ENCODE peak calls at places on chromosomes 2 and 18, in ten cellular contexts. One of them, this sample, is unnamed. For H3K4me1, the result is how much of the 10 kb centered on the place peaks cover.

GRCh38 chr2:54859997-54860701 is 136.7 kb downstream of the EML6 start:
- DNase-seq in transverse colon: no peak
- DNase-seq in pancreas: no peak
- DNase-seq in GM23338: no peak
- DNase-seq in hepatocyte: peak
- DNase-seq in CD8-positive, alpha-beta T cell: no peak
- DNase-seq in upper lobe of left lung: no peak
- DNase-seq in upper lobe of right lung: no peak
- DNase-seq in endodermal cell: no peak
- DNase-seq in heart right ventricle: no peak
- DNase-seq in this sample: no peak

GRCh38 chr2:172938713-172939375 is 136.8 kb upstream of the MAP3K20 start:
- DNase-seq in transverse colon: no peak
- DNase-seq in pancreas: no peak
- DNase-seq in GM23338: no peak
- DNase-seq in hepatocyte: no peak
- DNase-seq in CD8-positive, alpha-beta T cell: no peak
- DNase-seq in upper lobe of left lung: no peak
- DNase-seq in upper lobe of right lung: no peak
- DNase-seq in endodermal cell: no peak
- DNase-seq in heart right ventricle: no peak
- DNase-seq in this sample: no peak

GRCh38 chr2:69582582-69583176 is 60.9 kb downstream of the AAK1 start:
- DNase-seq in transverse colon: no peak
- DNase-seq in pancreas: no peak
- DNase-seq in GM23338: no peak
- DNase-seq in hepatocyte: peak
- DNase-seq in CD8-positive, alpha-beta T cell: no peak
- DNase-seq in upper lobe of left lung: no peak
- DNase-seq in upper lobe of right lung: no peak
- DNase-seq in endodermal cell: no peak
- DNase-seq in heart right ventricle: no peak
- DNase-seq in this sample: no peak

GRCh38 chr2:217282531-217282930 is 422.7 kb upstream of the TNP1 start:
- DNase-seq in transverse colon: no peak
- DNase-seq in pancreas: no peak
- DNase-seq in GM23338: no peak
- DNase-seq in hepatocyte: no peak
- DNase-seq in CD8-positive, alpha-beta T cell: no peak
- DNase-seq in upper lobe of left lung: no peak
- DNase-seq in upper lobe of right lung: no peak
- DNase-seq in endodermal cell: no peak
- DNase-seq in heart right ventricle: no peak
- DNase-seq in this sample: no peak

GRCh38 chr18:38368886-38369285 is 803.3 kb upstream of the CELF4 start:
- DNase-seq in transverse colon: no peak
- DNase-seq in pancreas: no peak
- DNase-seq in GM23338: no peak
- DNase-seq in hepatocyte: no peak
- DNase-seq in CD8-positive, alpha-beta T cell: no peak
- DNase-seq in upper lobe of left lung: no peak
- DNase-seq in upper lobe of right lung: no peak
- DNase-seq in endodermal cell: no peak
- DNase-seq in heart right ventricle: no peak
- DNase-seq in this sample: no peak

GRCh38 chr18:31648966-31649429 is 35.4 kb downstream of the B4GALT6 start:
- DNase-seq in transverse colon: no peak
- DNase-seq in pancreas: no peak
- DNase-seq in GM23338: no peak
- DNase-seq in hepatocyte: peak
- DNase-seq in CD8-positive, alpha-beta T cell: no peak
- DNase-seq in upper lobe of left lung: no peak
- DNase-seq in upper lobe of right lung: no peak
- DNase-seq in endodermal cell: no peak
- DNase-seq in heart right ventricle: no peak
- DNase-seq in this sample: no peak

GRCh38 chr18:48914581-48915251 is 36.0 kb downstream of the SMAD7 start:
- DNase-seq in transverse colon: no peak
- DNase-seq in pancreas: no peak
- DNase-seq in GM23338: no peak
- DNase-seq in hepatocyte: peak
- DNase-seq in CD8-positive, alpha-beta T cell: no peak
- DNase-seq in upper lobe of left lung: no peak
- DNase-seq in upper lobe of right lung: peak
- DNase-seq in endodermal cell: peak
- DNase-seq in heart right ventricle: no peak
- DNase-seq in this sample: peak

GRCh38 chr18:42426496-42427015 is 471.5 kb downstream of the PIK3C3 start:
- DNase-seq in transverse colon: no peak
- DNase-seq in pancreas: no peak
- DNase-seq in GM23338: no peak
- DNase-seq in hepatocyte: no peak
- DNase-seq in CD8-positive, alpha-beta T cell: no peak
- DNase-seq in upper lobe of left lung: no peak
- DNase-seq in upper lobe of right lung: no peak
- DNase-seq in endodermal cell: no peak
- DNase-seq in heart right ventricle: no peak
- DNase-seq in this sample: no peak

GRCh38 chr2:239962890-239963591 is 62.1 kb downstream of the NDUFA10 start:
- DNase-seq in transverse colon: no peak
- DNase-seq in pancreas: no peak
- DNase-seq in GM23338: no peak
- DNase-seq in hepatocyte: no peak
- DNase-seq in CD8-positive, alpha-beta T cell: no peak
- DNase-seq in upper lobe of left lung: no peak
- DNase-seq in upper lobe of right lung: peak
- DNase-seq in endodermal cell: no peak
- DNase-seq in heart right ventricle: no peak
- DNase-seq in this sample: no peak

GRCh38 chr18:78984941-78985784 is 5.5 kb downstream of the SALL3 start:
- DNase-seq in transverse colon: no peak
- DNase-seq in pancreas: no peak
- DNase-seq in GM23338: peak
- DNase-seq in hepatocyte: no peak
- DNase-seq in CD8-positive, alpha-beta T cell: no peak
- DNase-seq in upper lobe of left lung: peak
- DNase-seq in upper lobe of right lung: no peak
- DNase-seq in endodermal cell: peak
- DNase-seq in heart right ventricle: no peak
- DNase-seq in this sample: no peak

GRCh38 chr2:8994386-8994785 is 9.1 kb downstream of the MBOAT2 start:
- DNase-seq in transverse colon: no peak
- DNase-seq in pancreas: no peak
- DNase-seq in GM23338: no peak
- DNase-seq in hepatocyte: no peak
- DNase-seq in CD8-positive, alpha-beta T cell: no peak
- DNase-seq in upper lobe of left lung: no peak
- DNase-seq in upper lobe of right lung: no peak
- DNase-seq in endodermal cell: no peak
- DNase-seq in heart right ventricle: no peak
- DNase-seq in this sample: no peak

DNA sequence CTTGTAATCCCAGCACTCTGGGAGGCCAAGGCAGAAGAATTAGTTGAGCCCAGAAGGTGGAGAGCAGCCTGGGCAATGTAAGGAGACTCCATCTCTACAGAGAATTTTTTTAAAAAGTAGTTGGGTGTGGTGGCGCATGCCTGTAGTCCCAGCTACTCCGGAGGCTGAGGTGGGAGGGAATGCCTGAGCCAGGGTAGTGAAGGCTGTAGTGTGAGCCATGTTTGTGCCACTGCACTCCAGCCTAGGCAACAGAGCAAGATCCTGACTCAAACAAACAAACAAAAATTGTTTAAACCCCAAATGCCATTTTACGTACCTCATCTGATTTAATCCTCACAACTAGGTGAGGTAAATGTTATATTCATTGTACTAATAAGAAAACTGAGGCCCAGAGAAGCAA is 38.2 kb downstream of the LPIN2 start:
- DNase-seq in transverse colon: no peak
- DNase-seq in pancreas: no peak
- DNase-seq in GM23338: no peak
- DNase-seq in hepatocyte: no peak
- DNase-seq in CD8-positive, alpha-beta T cell: no peak
- DNase-seq in upper lobe of left lung: no peak
- DNase-seq in upper lobe of right lung: no peak
- DNase-seq in endodermal cell: no peak
- DNase-seq in heart right ventricle: no peak
- DNase-seq in this sample: no peak
- H3K4me1 ChIP-seq in transverse colon: half or more
- H3K4me1 ChIP-seq in pancreas: half or more
- H3K4me1 ChIP-seq in GM23338: under half
- H3K4me1 ChIP-seq in hepatocyte: under half
- H3K4me1 ChIP-seq in CD8-positive, alpha-beta T cell: half or more
- H3K4me1 ChIP-seq in upper lobe of left lung: half or more
- H3K4me1 ChIP-seq in upper lobe of right lung: half or more
- H3K4me1 ChIP-seq in endodermal cell: under half
- H3K4me1 ChIP-seq in heart right ventricle: under half
- H3K4me1 ChIP-seq in this sample: under half

GRCh38 chr2:95022309-95023221 is 2.9 kb upstream of the MAL start:
- DNase-seq in transverse colon: peak
- DNase-seq in pancreas: peak
- DNase-seq in GM23338: peak
- DNase-seq in hepatocyte: peak
- DNase-seq in CD8-positive, alpha-beta T cell: peak
- DNase-seq in upper lobe of left lung: peak
- DNase-seq in upper lobe of right lung: peak
- DNase-seq in endodermal cell: peak
- DNase-seq in heart right ventricle: peak
- DNase-seq in this sample: peak

GRCh38 chr2:95021847-95022246 is 3.7 kb upstream of the MAL start:
- DNase-seq in transverse colon: no peak
- DNase-seq in pancreas: no peak
- DNase-seq in GM23338: no peak
- DNase-seq in hepatocyte: no peak
- DNase-seq in CD8-positive, alpha-beta T cell: no peak
- DNase-seq in upper lobe of left lung: no peak
- DNase-seq in upper lobe of right lung: no peak
- DNase-seq in endodermal cell: no peak
- DNase-seq in heart right ventricle: no peak
- DNase-seq in this sample: no peak

GRCh38 chr2:95024960-95025405 is 525 bp upstream of the MAL start:
- DNase-seq in transverse colon: no peak
- DNase-seq in pancreas: no peak
- DNase-seq in GM23338: peak
- DNase-seq in hepatocyte: no peak
- DNase-seq in CD8-positive, alpha-beta T cell: no peak
- DNase-seq in upper lobe of left lung: no peak
- DNase-seq in upper lobe of right lung: no peak
- DNase-seq in endodermal cell: peak
- DNase-seq in heart right ventricle: no peak
- DNase-seq in this sample: no peak

GRCh38 chr2:95024306-95024880 is 1.1 kb upstream of the MAL start:
- DNase-seq in transverse colon: no peak
- DNase-seq in pancreas: no peak
- DNase-seq in GM23338: no peak
- DNase-seq in hepatocyte: no peak
- DNase-seq in CD8-positive, alpha-beta T cell: no peak
- DNase-seq in upper lobe of left lung: no peak
- DNase-seq in upper lobe of right lung: no peak
- DNase-seq in endodermal cell: no peak
- DNase-seq in heart right ventricle: no peak
- DNase-seq in this sample: peak

DNA sequence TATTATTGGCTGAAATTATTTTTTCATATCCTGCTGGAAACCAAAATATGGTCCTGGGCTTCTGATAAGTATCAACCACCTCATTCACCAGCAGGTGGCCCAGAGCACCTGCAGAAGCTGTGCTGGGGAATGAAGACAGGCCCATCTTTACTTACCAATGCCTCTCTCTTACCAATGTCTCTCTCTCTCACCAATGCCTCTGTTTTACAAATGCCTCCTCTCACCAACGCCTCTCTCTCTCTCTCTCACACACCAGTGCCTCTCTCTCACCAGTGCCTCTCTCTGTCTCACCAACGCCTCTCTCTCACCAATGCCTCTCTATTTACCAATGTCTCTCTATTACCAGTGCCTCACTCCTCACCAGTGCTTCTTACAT is 2.3 kb upstream of the MAL start:
- DNase-seq in transverse colon: no peak
- DNase-seq in pancreas: no peak
- DNase-seq in GM23338: no peak
- DNase-seq in hepatocyte: no peak
- DNase-seq in CD8-positive, alpha-beta T cell: peak
- DNase-seq in upper lobe of left lung: no peak
- DNase-seq in upper lobe of right lung: no peak
- DNase-seq in endodermal cell: no peak
- DNase-seq in heart right ventricle: no peak
- DNase-seq in this sample: no peak
- TF ChIP-seq CTCF in transverse colon: no peak
- TF ChIP-seq CTCF in pancreas: no peak
- TF ChIP-seq CTCF in GM23338: peak
- TF ChIP-seq CTCF in hepatocyte: no peak
- TF ChIP-seq CTCF in CD8-positive, alpha-beta T cell: peak
- TF ChIP-seq CTCF in upper lobe of left lung: no peak
- TF ChIP-seq CTCF in upper lobe of right lung: peak
- TF ChIP-seq CTCF in endodermal cell: peak
- TF ChIP-seq CTCF in heart right ventricle: no peak
- TF ChIP-seq CTCF in this sample: no peak

DNA sequence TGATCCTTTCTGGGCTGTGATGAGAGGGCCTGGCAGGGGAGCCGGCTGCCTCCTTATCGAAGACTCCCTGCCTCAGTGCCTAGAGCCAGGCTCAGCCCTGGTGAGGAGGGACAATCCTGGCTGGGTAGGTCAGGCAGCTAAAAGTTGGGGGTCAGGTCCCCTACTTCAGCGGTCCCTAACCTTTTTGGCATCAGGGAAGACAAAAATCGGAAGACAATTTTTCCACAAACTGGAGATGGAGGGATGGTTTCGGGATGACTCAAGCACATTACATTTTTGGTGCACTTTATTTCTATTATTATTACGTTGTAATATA is 53.1 kb downstream of the HS1BP3 start:
- DNase-seq in transverse colon: peak
- DNase-seq in pancreas: peak
- DNase-seq in GM23338: no peak
- DNase-seq in hepatocyte: no peak
- DNase-seq in CD8-positive, alpha-beta T cell: no peak
- DNase-seq in upper lobe of left lung: peak
- DNase-seq in upper lobe of right lung: peak
- DNase-seq in endodermal cell: peak
- DNase-seq in heart right ventricle: peak
- DNase-seq in this sample: no peak
- H3K4me1 ChIP-seq in transverse colon: under half
- H3K4me1 ChIP-seq in pancreas: under half
- H3K4me1 ChIP-seq in GM23338: under half
- H3K4me1 ChIP-seq in hepatocyte: half or more
- H3K4me1 ChIP-seq in CD8-positive, alpha-beta T cell: under half
- H3K4me1 ChIP-seq in upper lobe of left lung: half or more
- H3K4me1 ChIP-seq in upper lobe of right lung: half or more
- H3K4me1 ChIP-seq in endodermal cell: under half
- H3K4me1 ChIP-seq in heart right ventricle: under half
- H3K4me1 ChIP-seq in this sample: under half

DNA sequence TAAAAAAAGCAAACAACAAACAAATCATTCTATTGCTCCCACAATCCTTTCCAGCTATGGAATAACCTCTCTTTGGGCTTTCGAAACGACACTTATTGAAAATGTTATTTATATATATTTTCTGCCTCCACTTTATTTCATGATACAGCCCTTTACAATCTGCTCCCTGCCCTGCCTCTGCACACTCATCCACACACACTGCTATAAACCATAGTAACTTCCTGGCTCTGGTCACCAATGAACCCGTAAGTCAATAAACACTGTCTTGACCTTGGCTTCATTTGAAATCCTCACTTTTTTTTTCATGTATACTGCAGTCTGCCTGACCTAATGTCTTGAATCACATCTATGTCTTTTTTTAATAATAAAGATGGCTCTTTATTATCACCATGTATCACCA is 161.5 kb downstream of the SLC39A10 start:
- DNase-seq in transverse colon: peak
- DNase-seq in pancreas: no peak
- DNase-seq in GM23338: no peak
- DNase-seq in hepatocyte: peak
- DNase-seq in CD8-positive, alpha-beta T cell: no peak
- DNase-seq in upper lobe of left lung: no peak
- DNase-seq in upper lobe of right lung: no peak
- DNase-seq in endodermal cell: no peak
- DNase-seq in heart right ventricle: no peak
- DNase-seq in this sample: peak
- TF ChIP-seq CTCF in transverse colon: no peak
- TF ChIP-seq CTCF in pancreas: no peak
- TF ChIP-seq CTCF in GM23338: no peak
- TF ChIP-seq CTCF in hepatocyte: no peak
- TF ChIP-seq CTCF in CD8-positive, alpha-beta T cell: no peak
- TF ChIP-seq CTCF in upper lobe of left lung: no peak
- TF ChIP-seq CTCF in upper lobe of right lung: no peak
- TF ChIP-seq CTCF in endodermal cell: no peak
- TF ChIP-seq CTCF in heart right ventricle: no peak
- TF ChIP-seq CTCF in this sample: no peak

This sample was measured in mucosa of descending colon.